ENCODE peak calls at places on chromosome 10, in six cellular contexts. J is RCC 7860, M is H1, X is HS-5, Q is transverse colon, Z is astrocyte of the spinal cord. A is an unnamed sample.

GRCh38 chr10:71941318-71941717 is 22.9 kb upstream of the CHST3 start:
- DNase-seq in J (no peak), M (no peak), X (no peak), Q (no peak), Z (no peak), A (no peak)

GRCh38 chr10:100528885-100529472 is 692 bp downstream of the NDUFB8 start:
- DNase-seq in J (no peak), M (no peak), X (no peak), Q (no peak), Z (no peak), A (no peak)

GRCh38 chr10:12559578-12560178 is 210.3 kb downstream of the CAMK1D start:
- DNase-seq in J (no peak), M (no peak), X (no peak), Q (no peak), Z (no peak), A (no peak)

GRCh38 chr10:114017873-114018272 is 25.8 kb upstream of the ADRB1 start:
- DNase-seq in J (no peak), M (no peak), X (no peak), Q (no peak), Z (no peak), A (no peak)

GRCh38 chr10:84375011-84375410 is 46.6 kb downstream of the CCSER2 start:
- DNase-seq in J (peak), M (no peak), X (no peak), Q (no peak), Z (peak), A (no peak)

GRCh38 chr10:49539320-49539885 is 482 bp upstream of the ERCC6 start:
- DNase-seq in J (no peak), M (no peak), X (no peak), Q (peak), Z (peak), A (peak)

GRCh38 chr10:109846832-109847231 is 76.5 kb downstream of the XPNPEP1 start:
- DNase-seq in J (no peak), M (no peak), X (no peak), Q (no peak), Z (no peak), A (no peak)

GRCh38 chr10:47279276-47279675 is 20.7 kb upstream of the GDF10 start:
- DNase-seq in J (no peak), M (no peak), X (no peak), Q (no peak), Z (no peak), A (no peak)

GRCh38 chr10:86400705-86401587 is 34.4 kb upstream of the GRID1 start:
- DNase-seq in J (peak), M (no peak), X (no peak), Q (peak), Z (peak), A (peak)

GRCh38 chr10:134743-135600 is at the start of gene ZMYND11:
- DNase-seq in J (peak), M (no peak), X (no peak), Q (peak), Z (peak), A (peak)